ENCODE peak calls at places on chromosome 15, in nine cellular contexts. E, O, S, P, Y, Z, G, T and K are unnamed samples.

GRCh38 chr15:64842099-64842940 is 605 bp downstream of the PLEKHO2 start:
- DNase-seq in S (no peak), O (no peak), P (peak; percentile 24), G (no peak), T (peak; percentile 46), Z (no peak), E (no peak), Y (no peak), K (no peak)

GRCh38 chr15:97968380-97968779 is 7.9 kb downstream of the ARRDC4 start:
- DNase-seq in O (no peak), P (peak; percentile 90), E (no peak), T (no peak), G (no peak), S (no peak), Z (no peak), Y (no peak), K (no peak)

GRCh38 chr15:32669870-32670623 is 28.5 kb downstream of the SCG5 start:
- DNase-seq in E (no peak), O (no peak), Y (peak; percentile 37), G (no peak), S (no peak), T (no peak), P (peak; percentile 45), Z (no peak), K (no peak)

GRCh38 chr15:65370885-65371284 is 6.9 kb downstream of the IGDCC3 start:
- DNase-seq in G (no peak), Y (no peak), O (no peak), E (no peak), S (no peak), T (no peak), P (no peak), Z (no peak), K (no peak)

GRCh38 chr15:36210426-36210825 is 369.0 kb upstream of the CDIN1 start:
- DNase-seq in S (no peak), P (no peak), G (no peak), Y (no peak), E (no peak), T (no peak), O (no peak), Z (no peak), K (no peak)

GRCh38 chr15:75695206-75695605 is 17.4 kb downstream of the CSPG4 start:
- DNase-seq in E (peak; percentile 57), O (no peak), G (no peak), P (no peak), Y (no peak), S (no peak), Z (no peak), T (no peak), K (peak; percentile 67)

GRCh38 chr15:81419304-81419943 is 45.4 kb upstream of the TMC3 start:
- DNase-seq in O (no peak), G (no peak), E (no peak), Y (peak; percentile 36), P (peak; percentile 79), Z (no peak), S (no peak), T (no peak), K (no peak)

GRCh38 chr15:93900476-93901400 is 330.6 kb upstream of the MCTP2 start:
- DNase-seq in Y (no peak), P (no peak), Z (no peak), S (no peak), T (no peak), G (no peak), E (no peak), O (no peak), K (no peak)

GRCh38 chr15:72554471-72555425 is 80.6 kb downstream of the ARIH1 start:
- DNase-seq in P (peak; percentile 84), O (no peak), Z (no peak), T (no peak), S (peak; percentile 14), E (no peak), G (no peak), Y (no peak), K (no peak)